ENCODE peak calls at places on chromosomes 16 and 17, in six cellular contexts. One of them, this sample, is unnamed.

GRCh38 chr17:80393961-80394360 is 21.0 kb upstream of the ENDOV start:
- DNase-seq in astrocyte of the hippocampus: no peak
- DNase-seq in NT2/D1: no peak
- DNase-seq in substantia nigra: no peak
- DNase-seq in Peyer's patch: no peak
- DNase-seq in neural progenitor cell: no peak
- DNase-seq in this sample: no peak

GRCh38 chr16:50273888-50274770 is 7.8 kb downstream of the ADCY7 start:
- DNase-seq in astrocyte of the hippocampus: no peak
- DNase-seq in NT2/D1: no peak
- DNase-seq in substantia nigra: peak
- DNase-seq in Peyer's patch: peak
- DNase-seq in neural progenitor cell: no peak
- DNase-seq in this sample: no peak

GRCh38 chr16:57039148-57039812 is 49.9 kb downstream of the NLRC5 start:
- DNase-seq in astrocyte of the hippocampus: peak
- DNase-seq in NT2/D1: no peak
- DNase-seq in substantia nigra: peak
- DNase-seq in Peyer's patch: peak
- DNase-seq in neural progenitor cell: no peak
- DNase-seq in this sample: no peak

GRCh38 chr16:48622456-48623303 is 12.7 kb upstream of the N4BP1 start:
- DNase-seq in astrocyte of the hippocampus: no peak
- DNase-seq in NT2/D1: no peak
- DNase-seq in substantia nigra: no peak
- DNase-seq in Peyer's patch: peak
- DNase-seq in neural progenitor cell: no peak
- DNase-seq in this sample: no peak

GRCh38 chr17:59734226-59734625 is 26.8 kb downstream of the VMP1 start:
- DNase-seq in astrocyte of the hippocampus: no peak
- DNase-seq in NT2/D1: no peak
- DNase-seq in substantia nigra: no peak
- DNase-seq in Peyer's patch: no peak
- DNase-seq in neural progenitor cell: no peak
- DNase-seq in this sample: no peak

GRCh38 chr16:1157639-1158455 is 4.9 kb downstream of the CACNA1H start:
- DNase-seq in astrocyte of the hippocampus: no peak
- DNase-seq in NT2/D1: no peak
- DNase-seq in substantia nigra: no peak
- DNase-seq in Peyer's patch: no peak
- DNase-seq in neural progenitor cell: no peak
- DNase-seq in this sample: no peak

GRCh38 chr16:73739049-73739769 is 557.4 kb upstream of the PSMD7 start:
- DNase-seq in astrocyte of the hippocampus: no peak
- DNase-seq in NT2/D1: no peak
- DNase-seq in substantia nigra: no peak
- DNase-seq in Peyer's patch: no peak
- DNase-seq in neural progenitor cell: no peak
- DNase-seq in this sample: no peak

GRCh38 chr16:14070555-14070876 is 603 bp upstream of the MRTFB start:
- DNase-seq in astrocyte of the hippocampus: no peak
- DNase-seq in NT2/D1: no peak
- DNase-seq in substantia nigra: no peak
- DNase-seq in Peyer's patch: no peak
- DNase-seq in neural progenitor cell: no peak
- DNase-seq in this sample: no peak

GRCh38 chr16:84730406-84731106 is 30.8 kb downstream of the USP10 start:
- DNase-seq in astrocyte of the hippocampus: peak
- DNase-seq in NT2/D1: peak
- DNase-seq in substantia nigra: peak
- DNase-seq in Peyer's patch: peak
- DNase-seq in neural progenitor cell: no peak
- DNase-seq in this sample: no peak